ENCODE peak calls at places on chromosomes 2 and 18, in seven cellular contexts. One of them, this sample, is unnamed.

GRCh38 chr2:85455552-85456090 is 37.1 kb downstream of the SH2D6 start:
- DNase-seq in amniotic stem cell: no peak
- DNase-seq in NT2/D1: no peak
- DNase-seq in cardiac septum: no peak
- DNase-seq in ACHN: no peak
- DNase-seq in NCI-H748 treated with DMSO at 0.1 percent for 48 hours: no peak
- DNase-seq in HTR-8/SVneo: no peak
- DNase-seq in this sample: no peak

GRCh38 chr2:203819434-203820133 is 48.0 kb upstream of the CTLA4 start:
- DNase-seq in amniotic stem cell: no peak
- DNase-seq in NT2/D1: no peak
- DNase-seq in cardiac septum: no peak
- DNase-seq in ACHN: no peak
- DNase-seq in NCI-H748 treated with DMSO at 0.1 percent for 48 hours: no peak
- DNase-seq in HTR-8/SVneo: no peak
- DNase-seq in this sample: no peak

GRCh38 chr18:13398631-13399030 is 180.1 kb downstream of the LDLRAD4 start:
- DNase-seq in amniotic stem cell: no peak
- DNase-seq in NT2/D1: no peak
- DNase-seq in cardiac septum: no peak
- DNase-seq in ACHN: no peak
- DNase-seq in NCI-H748 treated with DMSO at 0.1 percent for 48 hours: no peak
- DNase-seq in HTR-8/SVneo: no peak
- DNase-seq in this sample: no peak

GRCh38 chr18:63216911-63217311 is 102.7 kb downstream of the BCL2 start:
- DNase-seq in amniotic stem cell: no peak
- DNase-seq in NT2/D1: no peak
- DNase-seq in cardiac septum: no peak
- DNase-seq in ACHN: no peak
- DNase-seq in NCI-H748 treated with DMSO at 0.1 percent for 48 hours: no peak
- DNase-seq in HTR-8/SVneo: no peak
- DNase-seq in this sample: no peak

GRCh38 chr2:235746257-235746934 is 252.6 kb downstream of the AGAP1 start:
- DNase-seq in amniotic stem cell: peak; percentile 51
- DNase-seq in NT2/D1: peak; percentile 74
- DNase-seq in cardiac septum: no peak
- DNase-seq in ACHN: peak; percentile 85
- DNase-seq in NCI-H748 treated with DMSO at 0.1 percent for 48 hours: peak; percentile 24
- DNase-seq in HTR-8/SVneo: peak; percentile 90
- DNase-seq in this sample: no peak

GRCh38 chr2:144183744-144184143 is 336.2 kb downstream of the ZEB2 start:
- DNase-seq in amniotic stem cell: peak; percentile 48
- DNase-seq in NT2/D1: no peak
- DNase-seq in cardiac septum: no peak
- DNase-seq in ACHN: no peak
- DNase-seq in NCI-H748 treated with DMSO at 0.1 percent for 48 hours: no peak
- DNase-seq in HTR-8/SVneo: no peak
- DNase-seq in this sample: peak; percentile 62

GRCh38 chr18:13500891-13501887 is 225.2 kb downstream of the FAM210A start:
- DNase-seq in amniotic stem cell: no peak
- DNase-seq in NT2/D1: peak; percentile 5
- DNase-seq in cardiac septum: peak; percentile 81
- DNase-seq in ACHN: peak; percentile 70
- DNase-seq in NCI-H748 treated with DMSO at 0.1 percent for 48 hours: peak; percentile 65
- DNase-seq in HTR-8/SVneo: peak; percentile 27
- DNase-seq in this sample: no peak

GRCh38 chr2:120238728-120239487 is 13.7 kb upstream of the RALB start:
- DNase-seq in amniotic stem cell: peak; percentile 72
- DNase-seq in NT2/D1: no peak
- DNase-seq in cardiac septum: peak; percentile 78
- DNase-seq in ACHN: peak; percentile 95
- DNase-seq in NCI-H748 treated with DMSO at 0.1 percent for 48 hours: no peak
- DNase-seq in HTR-8/SVneo: peak; percentile 77
- DNase-seq in this sample: no peak

GRCh38 chr2:11669454-11670291 is at the start of gene NTSR2:
- DNase-seq in amniotic stem cell: no peak
- DNase-seq in NT2/D1: peak; percentile 66
- DNase-seq in cardiac septum: no peak
- DNase-seq in ACHN: peak; percentile 79
- DNase-seq in NCI-H748 treated with DMSO at 0.1 percent for 48 hours: no peak
- DNase-seq in HTR-8/SVneo: no peak
- DNase-seq in this sample: no peak

GRCh38 chr18:25169701-25170100 is 182.3 kb downstream of the ZNF521 start:
- DNase-seq in amniotic stem cell: no peak
- DNase-seq in NT2/D1: no peak
- DNase-seq in cardiac septum: no peak
- DNase-seq in ACHN: no peak
- DNase-seq in NCI-H748 treated with DMSO at 0.1 percent for 48 hours: no peak
- DNase-seq in HTR-8/SVneo: no peak
- DNase-seq in this sample: no peak